ENCODE peak calls at places on chromosomes 2 and 18, in seven cellular contexts. B, H, Z, F, P, V and L are unnamed samples.
A peak's percentile ranks its signal among the peaks of the same experiment; 100 is the strongest.

GRCh38 chr18:45730832-45731545 is 7.0 kb downstream of the SLC14A1 start:
- DNase-seq in B (no peak), H (peak; percentile 86), Z (no peak), F (no peak), P (no peak), V (no peak), L (no peak)

GRCh38 chr2:237980087-237980486 is 13.3 kb downstream of the UBE2F start:
- DNase-seq in B (no peak), H (no peak), Z (no peak), F (no peak), P (no peak), V (no peak), L (no peak)

GRCh38 chr2:222869252-222869560 is 8.4 kb downstream of the ACSL3 start:
- DNase-seq in B (no peak), H (no peak), Z (no peak), F (no peak), P (no peak), V (no peak), L (no peak)

GRCh38 chr2:26848336-26849055 is 564 bp downstream of the DPYSL5 start:
- DNase-seq in B (no peak), H (no peak), Z (no peak), F (peak; percentile 83), P (no peak), V (no peak), L (peak; percentile 72)

GRCh38 chr18:70359071-70359470 is 70.2 kb downstream of the SOCS6 start:
- DNase-seq in B (no peak), H (no peak), Z (no peak), F (no peak), P (no peak), V (no peak), L (no peak)

GRCh38 chr2:60148717-60149116 is 404.7 kb downstream of the BCL11A start:
- DNase-seq in B (no peak), H (no peak), Z (no peak), F (no peak), P (no peak), V (no peak), L (no peak)

GRCh38 chr2:108182489-108182888 is 57.3 kb upstream of the SULT1C3 start:
- DNase-seq in B (no peak), H (no peak), Z (no peak), F (no peak), P (no peak), V (no peak), L (no peak)

GRCh38 chr2:60500861-60501260 is 52.6 kb downstream of the BCL11A start:
- DNase-seq in B (no peak), H (no peak), Z (no peak), F (no peak), P (no peak), V (no peak), L (no peak)

GRCh38 chr18:79545714-79546113 is 133.9 kb upstream of the CTDP1 start:
- DNase-seq in B (no peak), H (no peak), Z (no peak), F (no peak), P (no peak), V (peak; percentile 56), L (no peak)

GRCh38 chr18:3179430-3180089 is 40.2 kb downstream of the MYOM1 start:
- DNase-seq in B (no peak), H (no peak), Z (no peak), F (no peak), P (no peak), V (no peak), L (no peak)

GRCh38 chr2:129847043-129847442 is 132.4 kb upstream of the RAB6C start:
- DNase-seq in B (no peak), H (no peak), Z (no peak), F (no peak), P (no peak), V (no peak), L (no peak)

GRCh38 chr2:6103949-6104348 is 411.8 kb downstream of the SOX11 start:
- DNase-seq in B (no peak), H (no peak), Z (no peak), F (no peak), P (no peak), V (no peak), L (no peak)

GRCh38 chr2:201579536-201579935 is 63.8 kb downstream of the TMEM237 start:
- DNase-seq in B (no peak), H (peak; percentile 37), Z (no peak), F (no peak), P (peak; percentile 70), V (no peak), L (no peak)

GRCh38 chr2:196962325-196962724 is 35.8 kb upstream of the PGAP1 start:
- DNase-seq in B (no peak), H (no peak), Z (no peak), F (no peak), P (no peak), V (no peak), L (no peak)

GRCh38 chr2:136117909-136118818 is at the start of gene CXCR4:
- DNase-seq in B (peak; percentile 84), H (peak; percentile 2), Z (peak; percentile 70), F (peak; percentile 98), P (peak; percentile 18), V (peak; percentile 98), L (peak; percentile 69)

GRCh38 chr18:8623549-8624106 is 14.4 kb downstream of the RAB12 start:
- DNase-seq in B (no peak), H (no peak), Z (peak; percentile 76), F (peak; percentile 7), P (peak; percentile 7), V (peak; percentile 79), L (no peak)
- H3K4me3 ChIP-seq in B (no peak overlapping the region), H (no peak overlapping the region), Z (no peak overlapping the region), F (no peak overlapping the region), P (no peak overlapping the region), V (peak overlapping the region; percentile 4), L (no peak overlapping the region)

GRCh38 chr2:218387369-218388194 is 5.5 kb downstream of the SLC11A1 start:
- DNase-seq in B (peak; percentile 76), H (peak; percentile 80), Z (peak; percentile 52), F (peak; percentile 95), P (peak; percentile 79), V (peak; percentile 85), L (peak; percentile 79)

GRCh38 chr2:218383892-218384519 is 1.9 kb downstream of the SLC11A1 start:
- DNase-seq in B (no peak), H (no peak), Z (no peak), F (no peak), P (no peak), V (peak; percentile 73), L (no peak)

GRCh38 chr2:218384975-218385374 is 2.9 kb downstream of the SLC11A1 start:
- DNase-seq in B (no peak), H (no peak), Z (no peak), F (no peak), P (no peak), V (no peak), L (no peak)

GRCh38 chr2:218389333-218390150 is 7.5 kb downstream of the SLC11A1 start:
- DNase-seq in B (no peak), H (no peak), Z (no peak), F (no peak), P (no peak), V (no peak), L (no peak)

DNA sequence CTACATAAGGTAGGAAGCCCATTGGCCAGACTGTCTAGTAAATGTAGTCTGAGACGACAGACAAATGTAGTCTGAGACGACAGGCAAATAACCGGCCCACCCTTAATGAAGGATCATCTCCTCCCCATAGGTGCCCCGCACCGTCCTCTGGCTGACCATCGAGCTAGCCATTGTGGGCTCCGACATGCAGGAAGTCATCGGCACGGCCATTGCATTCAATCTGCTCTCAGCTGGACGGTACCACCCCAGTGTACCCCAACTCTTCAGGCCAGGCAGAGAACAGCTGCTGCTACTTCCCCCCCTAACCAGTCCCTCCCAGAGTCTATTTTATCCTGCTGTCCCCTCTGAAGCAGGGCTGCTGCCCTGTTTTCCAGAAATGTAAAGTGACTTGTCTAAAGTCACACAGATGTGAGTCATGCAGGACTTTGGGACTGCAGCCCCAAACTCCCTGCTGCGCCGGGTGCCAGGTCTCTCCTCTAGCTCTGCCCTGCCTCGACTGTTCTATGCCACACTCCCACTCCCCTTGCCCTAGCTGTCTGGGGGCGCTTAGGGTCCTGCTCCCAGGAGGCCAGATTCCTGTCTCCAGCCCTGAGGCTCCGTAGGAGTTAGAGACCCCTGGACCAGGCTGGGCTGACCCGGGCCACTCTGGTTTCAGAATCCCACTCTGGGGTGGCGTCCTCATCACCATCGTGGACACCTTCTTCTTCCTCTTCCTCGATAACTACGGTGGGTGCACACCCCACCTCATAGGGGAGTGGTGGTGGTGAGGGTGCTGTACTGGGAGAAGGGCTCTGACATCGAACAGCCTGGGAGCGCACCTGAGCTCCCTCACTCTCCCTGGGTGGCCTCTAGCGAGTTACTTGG is 4.7 kb downstream of the SLC11A1 start:
- DNase-seq in B (no peak), H (no peak), Z (no peak), F (peak; percentile 79), P (no peak), V (peak; percentile 72), L (peak; percentile 40)
- H3K4me3 ChIP-seq in B (no peak overlapping the region), H (no peak overlapping the region), Z (no peak overlapping the region), F (peak overlapping the region; percentile 66), P (no peak overlapping the region), V (peak overlapping the region; percentile 34), L (peak overlapping the region; percentile 40)

GRCh38 chr2:132438650-132439030 is 22.0 kb downstream of the GPR39 start:
- DNase-seq in B (no peak), H (peak; percentile 97), Z (no peak), F (no peak), P (peak; percentile 67), V (no peak), L (no peak)

GRCh38 chr2:132441051-132441450 is 24.4 kb downstream of the GPR39 start:
- DNase-seq in B (no peak), H (peak; percentile 22), Z (no peak), F (no peak), P (no peak), V (no peak), L (no peak)

GRCh38 chr2:132443106-132443505 is 26.5 kb downstream of the GPR39 start:
- DNase-seq in B (no peak), H (no peak), Z (no peak), F (no peak), P (no peak), V (no peak), L (no peak)

GRCh38 chr2:132437852-132438649 is 21.4 kb downstream of the GPR39 start:
- DNase-seq in B (no peak), H (no peak), Z (no peak), F (no peak), P (no peak), V (no peak), L (no peak)

DNA sequence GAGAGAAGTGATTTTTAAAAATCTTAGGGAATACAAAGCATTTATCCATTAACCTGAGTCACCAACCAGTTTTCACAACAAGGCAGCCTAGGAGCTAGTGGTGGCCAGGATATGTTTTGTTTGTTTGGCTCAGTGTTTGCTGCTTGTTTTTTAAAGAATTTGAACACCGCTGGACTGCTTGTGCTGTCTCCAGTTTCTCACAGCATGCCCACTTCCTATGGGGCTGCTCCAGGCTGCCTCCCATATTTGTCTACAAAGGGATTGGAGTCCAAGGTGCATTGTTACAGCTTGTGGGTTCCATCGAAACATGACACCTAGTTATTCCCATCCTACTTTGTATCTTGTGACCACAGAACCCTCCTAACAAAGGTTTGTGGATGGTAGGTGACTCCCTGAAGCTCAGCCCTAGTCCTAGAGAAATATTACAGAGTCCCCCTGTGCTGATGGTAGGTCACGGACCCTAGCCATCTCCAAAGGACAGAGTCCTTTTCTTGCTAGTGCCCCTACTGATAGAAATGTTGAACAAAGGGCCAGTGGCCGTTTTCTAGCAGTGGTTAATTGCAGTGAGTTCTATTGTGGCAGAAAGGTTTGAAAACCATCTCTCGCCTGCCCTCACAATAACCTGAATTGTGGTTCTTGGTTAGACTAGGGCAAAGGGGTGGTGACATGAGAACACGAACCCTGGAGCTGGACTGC is 23.2 kb downstream of the GPR39 start:
- DNase-seq in B (no peak), H (peak; percentile 45), Z (no peak), F (no peak), P (no peak), V (no peak), L (no peak)
- H3K4me3 ChIP-seq in B (no peak overlapping the region), H (no peak overlapping the region), Z (no peak overlapping the region), F (no peak overlapping the region), P (no peak overlapping the region), V (no peak overlapping the region), L (no peak overlapping the region)

GRCh38 chr2:227817336-227817735 is 3.7 kb downstream of the CCL20 start:
- DNase-seq in B (no peak), H (no peak), Z (no peak), F (no peak), P (no peak), V (no peak), L (no peak)
- H3K4me3 ChIP-seq in B (no peak overlapping the region), H (no peak overlapping the region), Z (no peak overlapping the region), F (no peak overlapping the region), P (peak overlapping the region; percentile 58), V (no peak overlapping the region), L (no peak overlapping the region)